ENCODE peak calls at places on chromosomes 13 and 19, in nine cellular contexts. U is cardiac muscle cell, K is AG09319, O is cardiac fibroblast, D is NB4, B is adrenal gland, N is neural crest cell, I is MCF 10A, G is HL-60. S is an unnamed sample.
A peak's percentile ranks its signal among the peaks of the same experiment; 100 is the strongest.

GRCh38 chr13:40251343-40252032 is 415.0 kb downstream of the FOXO1 start:
- DNase-seq in N (no peak), I (peak; percentile 58), B (no peak), U (peak; percentile 69), D (no peak), G (no peak), K (no peak), O (peak; percentile 60), S (no peak)

GRCh38 chr19:6556480-6556879 is 25.7 kb downstream of the TNFSF9 start:
- DNase-seq in U (peak; percentile 64), N (no peak), G (no peak), K (no peak), I (peak; percentile 46), O (peak; percentile 42), B (no peak), D (no peak), S (no peak)

GRCh38 chr13:29924482-29924884 is 74.1 kb upstream of the UBL3 start:
- DNase-seq in D (no peak), B (no peak), I (peak; percentile 46), N (no peak), K (no peak), U (peak; percentile 20), O (peak; percentile 16), G (no peak), S (no peak)

GRCh38 chr13:41649659-41650058 is 192.3 kb downstream of the RGCC start:
- DNase-seq in G (no peak), B (no peak), U (peak; percentile 46), I (peak; percentile 9), K (no peak), N (no peak), O (peak; percentile 28), D (no peak), S (no peak)

GRCh38 chr13:44796597-44797517 is 192.4 kb downstream of the NUFIP1 start:
- DNase-seq in U (no peak), G (peak; percentile 44), K (no peak), B (no peak), O (no peak), I (no peak), N (no peak), D (peak; percentile 9), S (no peak)

GRCh38 chr19:31290926-31291590 is 58.2 kb downstream of the TSHZ3 start:
- DNase-seq in N (no peak), O (no peak), B (no peak), I (no peak), U (no peak), K (no peak), D (no peak), G (no peak), S (no peak)

GRCh38 chr19:18520848-18521691 is 800 bp downstream of the ELL start:
- DNase-seq in I (peak; percentile 28), B (peak; percentile 46), D (peak; percentile 46), U (peak; percentile 25), K (no peak), O (no peak), N (peak; percentile 33), G (peak; percentile 42), S (no peak)

GRCh38 chr19:40612831-40613668 is 11.9 kb downstream of the LTBP4 start:
- DNase-seq in N (no peak), O (no peak), U (peak; percentile 31), D (no peak), K (no peak), I (no peak), B (peak; percentile 76), G (no peak), S (no peak)

GRCh38 chr13:50125306-50125555 is 110.0 kb downstream of the KCNRG start:
- DNase-seq in O (no peak), G (no peak), B (no peak), N (no peak), U (no peak), I (no peak), D (no peak), K (no peak), S (no peak)

GRCh38 chr13:50123515-50123861 is 108.2 kb downstream of the KCNRG start:
- DNase-seq in O (no peak), U (no peak), I (no peak), K (no peak), B (no peak), G (no peak), N (no peak), D (no peak), S (no peak)

GRCh38 chr13:50123002-50123401 is 107.8 kb downstream of the KCNRG start:
- DNase-seq in N (no peak), K (no peak), B (no peak), O (no peak), U (no peak), G (no peak), I (no peak), D (no peak), S (no peak)

GRCh38 chr13:50124536-50125305 is 109.5 kb downstream of the KCNRG start:
- DNase-seq in K (no peak), U (peak; percentile 98), O (peak; percentile 98), D (peak; percentile 72), N (peak; percentile 72), G (peak; percentile 98), B (peak; percentile 97), I (peak; percentile 52), S (peak; percentile 58)

GRCh38 chr13:50123862-50124535 is 108.8 kb downstream of the KCNRG start:
- DNase-seq in N (no peak), K (peak; percentile 96), G (peak; percentile 93), D (peak; percentile 99), O (peak; percentile 75), U (peak; percentile 76), I (peak; percentile 92), B (peak; percentile 89), S (peak; percentile 77)
- TF ChIP-seq CTCF in N (peak; percentile 11), K (no peak), G (no peak), D (no peak), O (no peak), U (no peak), I (no peak), B (peak; percentile 15), S (no peak)

DNA sequence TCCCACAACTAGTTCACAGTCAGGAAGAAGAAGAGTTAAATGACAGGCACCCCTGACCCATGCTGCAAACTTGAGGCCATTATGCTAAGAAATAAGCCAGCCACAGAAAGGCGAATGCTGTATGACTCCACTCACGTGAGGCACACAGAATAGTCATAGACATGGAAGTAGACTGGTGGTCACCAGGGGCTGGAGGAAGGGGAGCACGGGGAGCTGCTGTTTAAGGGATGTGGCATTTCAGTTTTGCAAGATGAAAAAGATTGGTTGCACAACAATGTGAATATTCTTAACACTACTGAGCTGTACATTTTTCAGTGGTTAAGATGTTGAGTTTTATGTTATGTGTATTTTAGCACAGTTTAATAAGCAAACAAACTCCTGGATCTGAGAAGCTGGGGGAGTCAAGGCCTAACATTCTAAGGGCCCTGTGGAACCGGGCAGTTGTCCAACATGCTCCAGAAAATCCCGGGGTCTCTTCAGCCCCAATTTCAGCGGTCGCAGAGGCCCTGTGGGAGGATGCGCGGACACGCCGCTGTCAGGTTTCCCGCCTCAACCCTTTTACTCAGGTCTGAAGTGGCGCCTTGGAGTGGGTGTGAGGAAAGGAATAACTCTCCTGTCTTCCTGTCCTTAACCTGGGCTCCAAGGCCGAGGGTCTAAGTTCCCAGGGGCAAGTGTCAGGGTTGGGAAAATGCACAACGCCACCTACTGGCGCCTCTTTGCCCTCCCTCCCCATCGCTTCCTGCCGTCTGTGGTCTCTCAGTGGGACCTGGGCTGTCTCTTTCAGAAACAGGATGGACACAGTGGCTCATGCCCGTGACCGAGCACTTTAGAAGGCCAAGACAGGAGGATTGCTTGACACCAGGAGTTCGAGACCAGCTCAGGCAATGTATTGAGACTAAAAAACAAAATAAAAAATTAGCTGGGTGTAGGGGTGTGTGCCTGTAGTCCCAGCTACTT is 4.4 kb upstream of the TMEM272 start:
- DNase-seq in K (no peak), D (peak; percentile 76), O (peak; percentile 10), B (peak; percentile 24), U (peak; percentile 25), G (peak; percentile 29), N (peak; percentile 47), I (peak; percentile 39), S (no peak)
- TF ChIP-seq CTCF in K (peak; percentile 44), D (peak; percentile 91), O (peak; percentile 62), B (peak; percentile 40), U (peak; percentile 76), G (peak; percentile 25), N (peak; percentile 61), I (peak; percentile 44), S (peak; percentile 53)

GRCh38 chr19:47228168-47228936 is 2.6 kb downstream of the BBC3 start:
- DNase-seq in G (peak; percentile 46), O (peak; percentile 23), D (peak; percentile 89), U (no peak), N (no peak), B (peak; percentile 65), I (peak; percentile 52), K (no peak), S (peak; percentile 31)

GRCh38 chr19:47227347-47228167 is 3.4 kb downstream of the BBC3 start:
- DNase-seq in O (peak; percentile 98), G (peak; percentile 88), B (peak; percentile 94), K (peak; percentile 93), D (peak; percentile 100), N (peak; percentile 93), U (peak; percentile 98), I (peak; percentile 96), S (peak; percentile 59)

GRCh38 chr19:47228937-47229673 is 1.9 kb downstream of the BBC3 start:
- DNase-seq in D (peak; percentile 75), N (no peak), O (peak; percentile 33), U (no peak), I (peak; percentile 31), K (no peak), B (no peak), G (no peak), S (no peak)

GRCh38 chr19:47226426-47227346 is 4.3 kb downstream of the BBC3 start:
- DNase-seq in O (peak; percentile 83), D (peak; percentile 97), N (no peak), U (peak; percentile 80), B (peak; percentile 88), K (peak; percentile 67), G (peak; percentile 87), I (peak; percentile 86), S (no peak)

GRCh38 chr19:47225746-47226425 is 5.1 kb downstream of the BBC3 start:
- DNase-seq in N (peak; percentile 87), B (peak; percentile 90), D (peak; percentile 98), O (peak; percentile 93), G (peak; percentile 80), K (peak; percentile 78), I (peak; percentile 85), U (peak; percentile 93), S (peak; percentile 86)
- TF ChIP-seq CTCF in N (peak; percentile 53), B (peak; percentile 71), D (no peak), O (peak; percentile 14), G (no peak), K (peak; percentile 1), I (peak; percentile 26), U (peak; percentile 6), S (peak; percentile 49)

GRCh38 chr13:27374126-27374613 is 50.2 kb upstream of the GTF3A start:
- DNase-seq in K (no peak), I (no peak), U (no peak), G (no peak), O (no peak), D (no peak), N (no peak), B (no peak), S (no peak)

GRCh38 chr13:27370305-27370853 is 54.0 kb upstream of the GTF3A start:
- DNase-seq in D (peak; percentile 27), U (no peak), I (no peak), N (no peak), O (no peak), G (no peak), K (no peak), B (no peak), S (no peak)

GRCh38 chr13:27374650-27375049 is 49.8 kb upstream of the GTF3A start:
- DNase-seq in K (peak; percentile 40), U (peak; percentile 86), D (peak; percentile 81), G (peak; percentile 70), B (peak; percentile 69), I (peak; percentile 86), O (peak; percentile 85), N (peak; percentile 62), S (peak; percentile 49)

GRCh38 chr13:27371932-27372331 is 52.5 kb upstream of the GTF3A start:
- DNase-seq in K (no peak), G (no peak), B (no peak), D (no peak), I (no peak), O (no peak), N (no peak), U (no peak), S (no peak)

GRCh38 chr13:27372896-27373295 is 51.5 kb upstream of the GTF3A start:
- DNase-seq in U (peak; percentile 23), D (no peak), B (no peak), G (no peak), K (no peak), N (no peak), I (no peak), O (peak; percentile 22), S (peak; percentile 41)
- TF ChIP-seq CTCF in U (no peak), D (no peak), B (no peak), G (no peak), K (no peak), N (no peak), I (no peak), O (no peak), S (peak; percentile 28)

S was measured in progenitor cell of endocrine pancreas.